ENCODE peak calls at places on chromosomes 4 and X, in six cellular contexts. I, Q, M, A, G and E are unnamed samples.

GRCh38 chr4:87423313-87424031 is 1.1 kb downstream of the NUDT9 start:
- DNase-seq in I (no peak), Q (peak; percentile 30), M (no peak), A (no peak), G (no peak), E (no peak)

GRCh38 chr4:85952518-85952917 is 407.3 kb downstream of the MAPK10 start:
- DNase-seq in I (no peak), Q (no peak), M (no peak), A (no peak), G (no peak), E (no peak)

GRCh38 chr4:168651374-168651773 is 154.5 kb downstream of the PALLD start:
- DNase-seq in I (no peak), Q (no peak), M (no peak), A (no peak), G (no peak), E (no peak)

GRCh38 chrX:41273638-41274037 is 60.3 kb upstream of the DDX3X start:
- DNase-seq in I (no peak), Q (no peak), M (no peak), A (no peak), G (no peak), E (no peak)

GRCh38 chrX:46670316-46670715 is 88.6 kb downstream of the SLC9A7 start:
- DNase-seq in I (no peak), Q (no peak), M (no peak), A (no peak), G (no peak), E (no peak)

GRCh38 chr4:158775091-158775651 is 6.3 kb downstream of the FNIP2 start:
- DNase-seq in I (no peak), Q (no peak), M (no peak), A (no peak), G (peak; percentile 36), E (no peak)

GRCh38 chrX:129701624-129702069 is 37.1 kb upstream of the XPNPEP2 start:
- DNase-seq in I (no peak), Q (no peak), M (no peak), A (no peak), G (peak; percentile 70), E (no peak)

GRCh38 chr4:128633067-128633466 is 176.4 kb upstream of the JADE1 start:
- DNase-seq in I (no peak), Q (peak; percentile 1), M (no peak), A (no peak), G (no peak), E (no peak)

GRCh38 chrX:38701073-38701472 is 100.2 kb upstream of the MID1IP1 start:
- DNase-seq in I (no peak), Q (no peak), M (peak; percentile 5), A (no peak), G (no peak), E (no peak)

GRCh38 chrX:129637217-129638109 is 17.3 kb downstream of the APLN start:
- DNase-seq in I (peak; percentile 67), Q (peak; percentile 75), M (peak; percentile 59), A (peak; percentile 54), G (peak; percentile 65), E (peak; percentile 80)

GRCh38 chrX:124018031-124018430 is 56.5 kb downstream of the STAG2 start:
- DNase-seq in I (no peak), Q (peak; percentile 7), M (no peak), A (no peak), G (no peak), E (no peak)

GRCh38 chr4:32189130-32189529 is 1469.0 kb downstream of the PCDH7 start:
- DNase-seq in I (no peak), Q (no peak), M (no peak), A (no peak), G (no peak), E (no peak)

GRCh38 chr4:27807207-27807606 is 946.6 kb downstream of the STIM2 start:
- DNase-seq in I (no peak), Q (no peak), M (no peak), A (no peak), G (no peak), E (no peak)